ENCODE peak calls at places on chromosomes 6 and 20, in nine cellular contexts. T is breast epithelium, U is chondrocyte, X is astrocyte, N is neural crest cell, G is thoracic aorta, V is BJ, S is GM13977, A is left ventricle myocardium inferior. P is an unnamed sample.

GRCh38 chr20:19073584-19074198 is 138.8 kb upstream of the SLC24A3 start:
- DNase-seq in T (no peak), U (no peak), X (no peak), N (peak), G (no peak), V (no peak), S (no peak), A (no peak), P (peak)

GRCh38 chr20:51985013-51985415 is 182.7 kb upstream of the SALL4 start:
- DNase-seq in T (no peak), U (no peak), X (peak), N (no peak), G (no peak), V (peak), S (no peak), A (no peak), P (no peak)

GRCh38 chr6:27830212-27830664 is 82.0 kb downstream of the OR2B2 start:
- DNase-seq in T (no peak), U (no peak), X (no peak), N (no peak), G (no peak), V (no peak), S (no peak), A (no peak), P (no peak)

GRCh38 chr6:137958809-137959565 is 91.9 kb downstream of the TNFAIP3 start:
- DNase-seq in T (no peak), U (no peak), X (no peak), N (no peak), G (no peak), V (no peak), S (no peak), A (no peak), P (no peak)

GRCh38 chr6:11413728-11414127 is 123.8 kb upstream of the TMEM170B start:
- DNase-seq in T (no peak), U (no peak), X (peak), N (no peak), G (no peak), V (no peak), S (no peak), A (no peak), P (no peak)

GRCh38 chr20:56778765-56779195 is 149.7 kb downstream of the TFAP2C start:
- DNase-seq in T (no peak), U (no peak), X (peak), N (peak), G (no peak), V (no peak), S (no peak), A (peak), P (no peak)

GRCh38 chr6:2999621-3000455 is at the start of gene NQO2:
- DNase-seq in T (peak), U (peak), X (peak), N (peak), G (no peak), V (no peak), S (peak), A (peak), P (peak)

GRCh38 chr6:34305497-34305896 is 56.7 kb upstream of the SMIM29 start:
- DNase-seq in T (no peak), U (no peak), X (no peak), N (no peak), G (no peak), V (no peak), S (no peak), A (no peak), P (no peak)

GRCh38 chr6:38514399-38514798 is 125.3 kb downstream of the BTBD9 start:
- DNase-seq in T (no peak), U (no peak), X (no peak), N (no peak), G (no peak), V (no peak), S (no peak), A (no peak), P (no peak)

GRCh38 chr20:38897267-38897666 is 28.9 kb upstream of the FAM83D start:
- DNase-seq in T (no peak), U (no peak), X (no peak), N (no peak), G (no peak), V (no peak), S (no peak), A (no peak), P (no peak)

GRCh38 chr6:99241905-99242534 is 107.5 kb downstream of the FAXC start:
- DNase-seq in T (no peak), U (no peak), X (peak), N (peak), G (no peak), V (no peak), S (peak), A (no peak), P (no peak)

GRCh38 chr6:3200682-3201081 is 26.8 kb downstream of the TUBB2B start:
- DNase-seq in T (no peak), U (no peak), X (no peak), N (no peak), G (no peak), V (no peak), S (no peak), A (no peak), P (no peak)

GRCh38 chr6:12280458-12280857 is 9.7 kb upstream of the EDN1 start:
- DNase-seq in T (no peak), U (no peak), X (peak), N (no peak), G (no peak), V (no peak), S (no peak), A (no peak), P (no peak)

GRCh38 chr20:10798811-10799210 is 125.0 kb upstream of the JAG1 start:
- DNase-seq in T (no peak), U (no peak), X (peak), N (no peak), G (no peak), V (no peak), S (no peak), A (no peak), P (no peak)

GRCh38 chr6:52065621-52066020 is 21.8 kb downstream of the PKHD1 start:
- DNase-seq in T (no peak), U (no peak), X (no peak), N (no peak), G (no peak), V (no peak), S (no peak), A (no peak), P (no peak)

GRCh38 chr20:20815711-20816455 is 103.4 kb upstream of the RALGAPA2 start:
- DNase-seq in T (no peak), U (no peak), X (no peak), N (no peak), G (no peak), V (no peak), S (no peak), A (no peak), P (no peak)

GRCh38 chr6:139881728-139882211 is 507.3 kb upstream of the CITED2 start:
- DNase-seq in T (no peak), U (no peak), X (peak), N (peak), G (no peak), V (no peak), S (peak), A (no peak), P (no peak)

GRCh38 chr6:143504369-143504768 is 7.2 kb downstream of the FUCA2 start:
- DNase-seq in T (no peak), U (no peak), X (no peak), N (no peak), G (no peak), V (no peak), S (no peak), A (no peak), P (no peak)

GRCh38 chr6:100454571-100455229 is 10.0 kb downstream of the SIM1 start:
- DNase-seq in T (no peak), U (no peak), X (no peak), N (no peak), G (no peak), V (no peak), S (no peak), A (no peak), P (no peak)

GRCh38 chr20:22437354-22437753 is 147.0 kb downstream of the FOXA2 start:
- DNase-seq in T (no peak), U (no peak), X (no peak), N (no peak), G (no peak), V (no peak), S (no peak), A (no peak), P (no peak)

GRCh38 chr20:22442318-22442717 is 142.1 kb downstream of the FOXA2 start:
- DNase-seq in T (no peak), U (no peak), X (no peak), N (no peak), G (no peak), V (no peak), S (no peak), A (no peak), P (no peak)

GRCh38 chr20:22438346-22438745 is 146.0 kb downstream of the FOXA2 start:
- DNase-seq in T (no peak), U (no peak), X (no peak), N (no peak), G (no peak), V (no peak), S (no peak), A (no peak), P (no peak)

GRCh38 chr20:22438926-22439325 is 145.4 kb downstream of the FOXA2 start:
- DNase-seq in T (no peak), U (no peak), X (no peak), N (no peak), G (no peak), V (no peak), S (no peak), A (no peak), P (no peak)
- TF ChIP-seq CTCF in T (no peak), U (no peak), X (no peak), N (peak), G (no peak), V (no peak), S (no peak), A (no peak), P (peak)

GRCh38 chr6:25637946-25638345 is 14.1 kb upstream of the SCGN start:
- DNase-seq in T (no peak), U (no peak), X (no peak), N (no peak), G (no peak), V (no peak), S (no peak), A (no peak), P (no peak)
- TF ChIP-seq CTCF in T (no peak), U (no peak), X (no peak), N (no peak), G (no peak), V (no peak), S (no peak), A (no peak), P (no peak)

DNA sequence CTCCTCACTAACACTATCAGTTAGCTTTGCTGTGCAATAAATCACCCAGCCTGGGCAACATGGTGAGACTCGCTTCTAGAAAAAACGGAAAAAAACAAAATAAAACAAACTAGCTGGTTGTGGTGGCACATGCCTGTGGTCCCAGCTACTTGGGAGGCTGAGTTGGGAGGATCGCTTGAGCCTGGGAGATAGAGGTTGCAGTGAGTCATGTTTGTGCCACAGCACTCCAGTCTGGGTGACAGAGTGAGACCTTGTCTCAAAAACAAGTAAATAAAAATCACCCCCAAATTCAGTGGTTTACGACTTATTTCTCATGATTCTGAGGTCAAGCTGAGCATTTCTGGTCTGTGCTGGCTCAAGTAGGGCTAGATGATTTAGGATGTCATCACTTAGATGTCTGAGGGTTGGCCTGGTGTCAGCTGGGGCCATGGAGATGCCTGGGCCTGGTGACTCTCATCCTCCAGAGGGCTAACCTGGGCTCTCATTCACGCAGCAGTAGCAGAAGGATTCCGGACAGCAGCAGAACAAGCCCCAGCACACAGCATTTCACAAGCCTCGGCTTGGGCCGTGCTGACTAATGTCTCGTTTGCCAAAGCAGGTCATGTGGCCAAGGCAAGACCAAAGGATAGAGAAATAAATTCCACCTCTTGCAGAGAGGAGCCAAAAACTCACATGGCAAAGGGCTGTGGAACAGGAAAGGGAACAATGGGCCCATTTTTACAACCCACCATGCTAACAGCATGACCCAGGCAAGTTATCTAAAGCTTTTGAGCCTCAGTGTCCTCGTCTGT is 32.5 kb downstream of the MGME1 start:
- DNase-seq in T (peak), U (no peak), X (peak), N (no peak), G (peak), V (peak), S (no peak), A (peak), P (no peak)
- TF ChIP-seq CTCF in T (no peak), U (no peak), X (no peak), N (no peak), G (no peak), V (no peak), S (no peak), A (no peak), P (no peak)

GRCh38 chr6:106180208-106180607 is 94.1 kb downstream of the PRDM1 start:
- DNase-seq in T (no peak), U (no peak), X (no peak), N (no peak), G (no peak), V (no peak), S (no peak), A (no peak), P (no peak)

GRCh38 chr6:106183430-106183829 is 97.3 kb downstream of the PRDM1 start:
- DNase-seq in T (no peak), U (no peak), X (no peak), N (no peak), G (no peak), V (no peak), S (no peak), A (no peak), P (no peak)

GRCh38 chr6:106181664-106182418 is 95.7 kb downstream of the PRDM1 start:
- DNase-seq in T (no peak), U (no peak), X (peak), N (no peak), G (no peak), V (peak), S (no peak), A (no peak), P (peak)

GRCh38 chr6:106184629-106185028 is 98.5 kb downstream of the PRDM1 start:
- DNase-seq in T (no peak), U (no peak), X (peak), N (no peak), G (no peak), V (no peak), S (no peak), A (no peak), P (no peak)

GRCh38 chr6:106182455-106182854 is 96.3 kb downstream of the PRDM1 start:
- DNase-seq in T (no peak), U (no peak), X (no peak), N (no peak), G (no peak), V (no peak), S (peak), A (no peak), P (peak)
- TF ChIP-seq CTCF in T (no peak), U (no peak), X (no peak), N (no peak), G (no peak), V (no peak), S (no peak), A (no peak), P (no peak)

GRCh38 chr6:8075704-8076103 is 11.5 kb upstream of the BLOC1S5 start:
- DNase-seq in T (no peak), U (no peak), X (no peak), N (no peak), G (no peak), V (no peak), S (no peak), A (no peak), P (no peak)

GRCh38 chr6:8074213-8074612 is 10.0 kb upstream of the BLOC1S5 start:
- DNase-seq in T (no peak), U (no peak), X (no peak), N (no peak), G (no peak), V (no peak), S (no peak), A (no peak), P (no peak)

GRCh38 chr6:8070718-8071117 is 6.5 kb upstream of the BLOC1S5 start:
- DNase-seq in T (no peak), U (no peak), X (no peak), N (no peak), G (no peak), V (no peak), S (no peak), A (no peak), P (no peak)

GRCh38 chr6:8075185-8075584 is 11.0 kb upstream of the BLOC1S5 start:
- DNase-seq in T (no peak), U (no peak), X (no peak), N (no peak), G (no peak), V (no peak), S (no peak), A (no peak), P (no peak)

GRCh38 chr6:8073758-8074157 is 9.6 kb upstream of the BLOC1S5 start:
- DNase-seq in T (no peak), U (no peak), X (no peak), N (no peak), G (no peak), V (no peak), S (no peak), A (no peak), P (no peak)
- TF ChIP-seq CTCF in T (no peak), U (no peak), X (no peak), N (no peak), G (no peak), V (no peak), S (no peak), A (no peak), P (no peak)